ENCODE peak calls at places on chromosomes 6 and 20, in five cellular contexts. U is stimulated activated CD4-positive, alpha-beta T cell treated with anti-CD3 and anti-CD28 coated beads, Interleukin-1b, Interleukin-23, amount 100 ng/mL, for 24 hours; G is substantia nigra; Z is NCI-H510A treated with DMSO at 0.1 percent for 48 hours; N is foreskin fibroblast. S is an unnamed sample.
A peak's percentile ranks its signal among the peaks of the same experiment; 100 is the strongest.

GRCh38 chr20:43910564-43910963 is 4.1 kb upstream of the TOX2 start:
- DNase-seq in U (no peak), G (no peak), Z (no peak), N (no peak), S (no peak)

GRCh38 chr20:17515053-17515452 is 16.1 kb downstream of the BFSP1 start:
- DNase-seq in U (no peak), G (no peak), Z (no peak), N (no peak), S (no peak)

GRCh38 chr6:5053864-5054426 is 31.2 kb upstream of the PPP1R3G start:
- DNase-seq in U (no peak), G (no peak), Z (peak; percentile 44), N (peak; percentile 39), S (peak; percentile 63)

GRCh38 chr6:1055015-1055921 is 256.6 kb upstream of the FOXQ1 start:
- DNase-seq in U (no peak), G (no peak), Z (no peak), N (no peak), S (no peak)

GRCh38 chr6:150751296-150751695 is 114.2 kb upstream of the MTHFD1L start:
- DNase-seq in U (no peak), G (no peak), Z (no peak), N (no peak), S (no peak)

GRCh38 chr6:108168026-108168463 is 2.2 kb downstream of the NR2E1 start:
- DNase-seq in U (no peak), G (no peak), Z (no peak), N (no peak), S (no peak)

GRCh38 chr6:18087396-18088165 is 34.9 kb downstream of the NHLRC1 start:
- DNase-seq in U (no peak), G (no peak), Z (no peak), N (no peak), S (no peak)

GRCh38 chr20:34639755-34640222 is 37.1 kb downstream of the PIGU start:
- DNase-seq in U (no peak), G (no peak), Z (peak; percentile 98), N (no peak), S (no peak)

GRCh38 chr20:33261465-33261864 is 21.5 kb upstream of the BPIFB1 start:
- DNase-seq in U (no peak), G (no peak), Z (no peak), N (no peak), S (no peak)

GRCh38 chr6:37308084-37308817 is 45.5 kb upstream of the RNF8 start:
- DNase-seq in U (no peak), G (no peak), Z (peak; percentile 91), N (no peak), S (peak; percentile 29)

GRCh38 chr6:17167327-17167979 is 65.6 kb downstream of the STMND1 start:
- DNase-seq in U (no peak), G (no peak), Z (no peak), N (peak; percentile 16), S (peak; percentile 9)

GRCh38 chr6:83592770-83593394 is 80.5 kb downstream of the PRSS35 start:
- DNase-seq in U (no peak), G (no peak), Z (peak; percentile 1), N (no peak), S (no peak)

GRCh38 chr6:170130201-170130621 is 160.7 kb downstream of the DLL1 start:
- DNase-seq in U (no peak), G (no peak), Z (no peak), N (no peak), S (no peak)

GRCh38 chr6:137910424-137910834 is 43.4 kb downstream of the TNFAIP3 start:
- DNase-seq in U (no peak), G (no peak), Z (no peak), N (no peak), S (no peak)

GRCh38 chr20:43983359-43983758 is 68.7 kb downstream of the TOX2 start:
- DNase-seq in U (peak; percentile 27), G (no peak), Z (no peak), N (no peak), S (no peak)

GRCh38 chr6:108888052-108888451 is 39.8 kb downstream of the ARMC2 start:
- DNase-seq in U (no peak), G (no peak), Z (no peak), N (no peak), S (no peak)

GRCh38 chr6:43257746-43258145 is 14.5 kb downstream of the TTBK1 start:
- DNase-seq in U (no peak), G (no peak), Z (no peak), N (no peak), S (no peak)

GRCh38 chr6:36897629-36898028 is 11.9 kb downstream of the C6orf89 start:
- DNase-seq in U (no peak), G (no peak), Z (no peak), N (no peak), S (no peak)

GRCh38 chr6:358847-359246 is 32.7 kb upstream of the IRF4 start:
- DNase-seq in U (no peak), G (no peak), Z (no peak), N (no peak), S (no peak)

GRCh38 chr20:22411568-22412450 is 172.6 kb downstream of the FOXA2 start:
- DNase-seq in U (no peak), G (no peak), Z (no peak), N (no peak), S (no peak)

GRCh38 chr6:43741829-43742228 is 28.2 kb upstream of the VEGFA start:
- DNase-seq in U (no peak), G (no peak), Z (peak; percentile 32), N (no peak), S (no peak)

GRCh38 chr6:107124934-107125348 is 9.6 kb upstream of the BEND3 start:
- DNase-seq in U (no peak), G (no peak), Z (no peak), N (no peak), S (no peak)

GRCh38 chr6:35973670-35974222 is 50.7 kb downstream of the SLC26A8 start:
- DNase-seq in U (no peak), G (no peak), Z (no peak), N (no peak), S (no peak)

GRCh38 chr20:11453430-11453829 is 464.3 kb upstream of the BTBD3 start:
- DNase-seq in U (no peak), G (no peak), Z (no peak), N (peak; percentile 68), S (peak; percentile 23)

GRCh38 chr20:46786566-46786965 is 77.1 kb downstream of the SLC2A10 start:
- DNase-seq in U (no peak), G (no peak), Z (no peak), N (no peak), S (no peak)

GRCh38 chr6:125207956-125208355 is 54.4 kb downstream of the TPD52L1 start:
- DNase-seq in U (no peak), G (no peak), Z (no peak), N (no peak), S (no peak)

GRCh38 chr6:122008105-122009100 is 391.0 kb upstream of the HSF2 start:
- DNase-seq in U (no peak), G (no peak), Z (no peak), N (peak; percentile 54), S (no peak)